ENCODE peak calls at places on chromosomes 4 and X, in four cellular contexts. G, A, P and U are unnamed samples.

GRCh38 chr4:145840162-145840768 is 98.4 kb downstream of the ZNF827 start:
- DNase-seq in P (no peak), G (peak; percentile 75), A (no peak), U (peak; percentile 36)

GRCh38 chr4:20428410-20429160 is 176.9 kb downstream of the SLIT2 start:
- DNase-seq in P (peak; percentile 3), G (peak; percentile 16), A (no peak), U (peak; percentile 2)

GRCh38 chrX:151722241-151722846 is 6.5 kb downstream of the FATE1 start:
- DNase-seq in A (peak; percentile 79), P (peak; percentile 72), G (no peak), U (no peak)

GRCh38 chrX:39836802-39837420 is 260.8 kb downstream of the BCOR start:
- DNase-seq in P (no peak), G (peak; percentile 21), A (no peak), U (no peak)

GRCh38 chr4:41594439-41594838 is 56.5 kb downstream of the LIMCH1 start:
- DNase-seq in P (no peak), G (no peak), A (peak; percentile 80), U (peak; percentile 26)

GRCh38 chr4:137131201-137131600 is 401.1 kb downstream of the PCDH18 start:
- DNase-seq in G (no peak), A (no peak), P (no peak), U (no peak)

GRCh38 chr4:125727931-125728330 is 413.2 kb downstream of the FAT4 start:
- DNase-seq in P (no peak), G (no peak), A (no peak), U (no peak)

GRCh38 chrX:69088171-69088938 is 76.9 kb downstream of the PJA1 start:
- DNase-seq in G (no peak), A (no peak), P (peak; percentile 62), U (no peak)

GRCh38 chr4:98728433-98728832 is 70.0 kb upstream of the TSPAN5 start:
- DNase-seq in P (no peak), A (no peak), G (no peak), U (no peak)

GRCh38 chrX:117898206-117898605 is 218.4 kb downstream of the KLHL13 start:
- DNase-seq in G (no peak), P (no peak), A (no peak), U (no peak)

GRCh38 chr4:142191901-142192300 is 555.5 kb downstream of the IL15 start:
- DNase-seq in G (no peak), A (no peak), P (no peak), U (no peak)

GRCh38 chr4:8039290-8039689 is 99.6 kb upstream of the AFAP1 start:
- DNase-seq in A (no peak), P (peak; percentile 85), G (peak; percentile 24), U (peak; percentile 79)

GRCh38 chr4:185235480-185236154 is 26.2 kb downstream of the SNX25 start:
- DNase-seq in P (no peak), G (no peak), A (no peak), U (no peak)

GRCh38 chr4:54487491-54487890 is 170.3 kb upstream of the KIT start:
- DNase-seq in A (no peak), G (no peak), P (no peak), U (no peak)

GRCh38 chr4:168773388-168774195 is 236.5 kb downstream of the CBR4 start:
- DNase-seq in A (no peak), P (no peak), G (no peak), U (no peak)

GRCh38 chr4:55721651-55722050 is 85.6 kb upstream of the NMU start:
- DNase-seq in G (no peak), P (no peak), A (no peak), U (no peak)

GRCh38 chrX:3697701-3698279 is 15.7 kb downstream of the PRKX start:
- DNase-seq in A (no peak), G (peak; percentile 29), P (peak; percentile 77), U (no peak)

GRCh38 chr4:82372502-82372873 is 1.3 kb downstream of the HNRNPD start:
- DNase-seq in G (peak; percentile 58), P (peak; percentile 38), A (peak; percentile 79), U (peak; percentile 12)

GRCh38 chr4:106201373-106201772 is 114.6 kb downstream of the TBCK start:
- DNase-seq in P (peak; percentile 2), A (no peak), G (no peak), U (no peak)

GRCh38 chr4:154292589-154292988 is 199.0 kb downstream of the DCHS2 start:
- DNase-seq in P (no peak), A (no peak), G (peak; percentile 2), U (no peak)

GRCh38 chrX:78029663-78030062 is 60.2 kb upstream of the PGAM4 start:
- DNase-seq in G (peak; percentile 48), P (peak; percentile 17), A (no peak), U (peak; percentile 20)

GRCh38 chrX:78800694-78801093 is 53.2 kb downstream of the LPAR4 start:
- DNase-seq in A (no peak), P (no peak), G (peak; percentile 1), U (no peak)

GRCh38 chr4:70496231-70496630 is 22.1 kb upstream of the AMTN start:
- DNase-seq in A (no peak), P (no peak), G (no peak), U (no peak)

GRCh38 chr4:115222061-115222460 is 108.6 kb upstream of the NDST4 start:
- DNase-seq in P (no peak), G (no peak), A (no peak), U (no peak)

GRCh38 chrX:121851033-121851432 is 803.6 kb downstream of the GLUD2 start:
- DNase-seq in G (no peak), P (no peak), A (no peak), U (no peak)

GRCh38 chr4:138259296-138259695 is 17.1 kb upstream of the SLC7A11 start:
- DNase-seq in P (no peak), G (no peak), A (no peak), U (no peak)

GRCh38 chr4:188008377-188008776 is 12.8 kb downstream of the ZFP42 start:
- DNase-seq in P (no peak), G (no peak), A (no peak), U (no peak)